ENCODE peak calls at places on chromosome 1, in six cellular contexts. Y, X, R, S, K and B are unnamed samples. For H3K4me1, the result is how much of the 10 kb centered on the place peaks cover.

GRCh38 chr1:54161495-54162168 is 8.8 kb upstream of the CDCP2 start:
- DNase-seq in Y (no peak), X (no peak), R (no peak), S (no peak), K (no peak), B (peak)

GRCh38 chr1:118486213-118486612 is 301.2 kb upstream of the SPAG17 start:
- DNase-seq in Y (peak), X (no peak), R (peak), S (no peak), K (no peak), B (no peak)

GRCh38 chr1:66022904-66023620 is 230.4 kb downstream of the PDE4B start:
- DNase-seq in Y (peak), X (no peak), R (peak), S (peak), K (no peak), B (no peak)

GRCh38 chr1:38962560-38962959 is 20.9 kb upstream of the RHBDL2 start:
- DNase-seq in Y (no peak), X (no peak), R (no peak), S (no peak), K (no peak), B (no peak)

GRCh38 chr1:182317489-182318180 is 74.0 kb downstream of the GLUL start:
- DNase-seq in Y (no peak), X (no peak), R (no peak), S (no peak), K (no peak), B (no peak)

GRCh38 chr1:29682171-29682917 is 446.0 kb downstream of the PTPRU start:
- DNase-seq in Y (peak), X (no peak), R (peak), S (no peak), K (no peak), B (no peak)

GRCh38 chr1:44359234-44359937 is 4.3 kb upstream of the ERI3 start:
- DNase-seq in Y (no peak), X (no peak), R (no peak), S (no peak), K (no peak), B (no peak)

GRCh38 chr1:58460469-58460868 is 86.1 kb downstream of the OMA1 start:
- DNase-seq in Y (peak), X (no peak), R (peak), S (peak), K (no peak), B (no peak)

GRCh38 chr1:52365091-52365745 is 787 bp downstream of the CC2D1B start:
- DNase-seq in Y (peak), X (no peak), R (peak), S (peak), K (peak), B (peak)

GRCh38 chr1:200302192-200302892 is 107.5 kb downstream of the ZNF281 start:
- DNase-seq in Y (peak), X (peak), R (peak), S (peak), K (peak), B (peak)

GRCh38 chr1:214500349-214501055 is 50.9 kb downstream of the PTPN14 start:
- DNase-seq in Y (peak), X (no peak), R (no peak), S (peak), K (no peak), B (no peak)
- H3K4me1 ChIP-seq in Y (under half), X (under half), R (under half), S (under half), K (under half), B (under half)

GRCh38 chr1:247332215-247332900 is 691 bp upstream of the ZNF496 start:
- DNase-seq in Y (peak), X (peak), R (peak), S (peak), K (peak), B (peak)

GRCh38 chr1:247331172-247331525 is 518 bp downstream of the ZNF496 start:
- DNase-seq in Y (peak), X (peak), R (peak), S (peak), K (peak), B (peak)

GRCh38 chr1:247331526-247332214 is at the start of gene ZNF496:
- DNase-seq in Y (peak), X (peak), R (peak), S (peak), K (peak), B (peak)

GRCh38 chr1:247329097-247329617 is 2.5 kb downstream of the ZNF496 start:
- DNase-seq in Y (no peak), X (no peak), R (no peak), S (no peak), K (no peak), B (no peak)

GRCh38 chr1:247330548-247331171 is 1.0 kb downstream of the ZNF496 start:
- DNase-seq in Y (no peak), X (no peak), R (no peak), S (no peak), K (no peak), B (peak)
- H3K4me1 ChIP-seq in Y (under half), X (under half), R (under half), S (under half), K (under half), B (under half)

GRCh38 chr1:1236176-1236763 is 4.2 kb downstream of the B3GALT6 start:
- DNase-seq in Y (no peak), X (no peak), R (no peak), S (no peak), K (no peak), B (no peak)
- H3K4me1 ChIP-seq in Y (under half), X (under half), R (under half), S (under half), K (under half), B (under half)

GRCh38 chr1:205444931-205445652 is 10.8 kb downstream of the BLACAT1 start:
- DNase-seq in Y (peak), X (no peak), R (peak), S (peak), K (no peak), B (no peak)

GRCh38 chr1:205445653-205445955 is 10.2 kb downstream of the BLACAT1 start:
- DNase-seq in Y (no peak), X (no peak), R (no peak), S (no peak), K (no peak), B (no peak)

GRCh38 chr1:205444300-205444930 is 11.4 kb downstream of the BLACAT1 start:
- DNase-seq in Y (no peak), X (no peak), R (no peak), S (no peak), K (no peak), B (no peak)

GRCh38 chr1:205442051-205442721 is 13.7 kb downstream of the BLACAT1 start:
- DNase-seq in Y (peak), X (no peak), R (peak), S (no peak), K (no peak), B (no peak)

GRCh38 chr1:205443585-205444299 is 12.1 kb downstream of the BLACAT1 start:
- DNase-seq in Y (no peak), X (no peak), R (peak), S (no peak), K (no peak), B (no peak)
- H3K4me1 ChIP-seq in Y (half or more), X (under half), R (half or more), S (under half), K (under half), B (under half)